ENCODE peak calls at places on chromosomes 4 and X, in five cellular contexts. U, V, L, K and M are unnamed samples.

GRCh38 chr4:48578132-48578964 is 88.3 kb downstream of the ZAR1 start:
- DNase-seq in U (peak; percentile 68), V (peak; percentile 71), L (peak; percentile 55), K (peak; percentile 82), M (peak; percentile 25)

GRCh38 chr4:34850983-34851382 is 1393.3 kb downstream of the ARAP2 start:
- DNase-seq in U (no peak), V (no peak), L (no peak), K (no peak), M (no peak)

GRCh38 chrX:15737188-15737956 is 698 bp upstream of the CA5B start:
- DNase-seq in U (no peak), V (no peak), L (no peak), K (peak; percentile 14), M (no peak)

GRCh38 chr4:88737304-88738015 is 39.8 kb upstream of the NAP1L5 start:
- DNase-seq in U (peak; percentile 40), V (peak; percentile 77), L (no peak), K (peak; percentile 30), M (peak; percentile 50)

GRCh38 chrX:2577844-2578444 is 77.2 kb upstream of the DHRSX start:
- DNase-seq in U (no peak), V (no peak), L (no peak), K (no peak), M (no peak)

GRCh38 chr4:79650794-79651431 is 242.9 kb upstream of the GK2 start:
- DNase-seq in U (no peak), V (no peak), L (no peak), K (no peak), M (no peak)

GRCh38 chrX:12554206-12554605 is 237.0 kb upstream of the PRPS2 start:
- DNase-seq in U (no peak), V (no peak), L (no peak), K (no peak), M (no peak)

GRCh38 chr4:59583845-59584568 is 1616.1 kb upstream of the ADGRL3 start:
- DNase-seq in U (no peak), V (no peak), L (no peak), K (no peak), M (no peak)

GRCh38 chr4:42906906-42907774 is 14.6 kb downstream of the GRXCR1 start:
- DNase-seq in U (peak; percentile 43), V (peak; percentile 37), L (no peak), K (no peak), M (no peak)

GRCh38 chr4:159496248-159496647 is 393.4 kb downstream of the RAPGEF2 start:
- DNase-seq in U (no peak), V (no peak), L (no peak), K (no peak), M (no peak)

GRCh38 chrX:109344666-109345065 is 137.2 kb downstream of the GUCY2F start:
- DNase-seq in U (no peak), V (no peak), L (no peak), K (no peak), M (no peak)

GRCh38 chr4:153346563-153346962 is 2.1 kb downstream of the MND1 start:
- DNase-seq in U (no peak), V (no peak), L (no peak), K (no peak), M (no peak)
- TF ChIP-seq CTCF in U (no peak), V (no peak), L (no peak), K (no peak), M (peak; percentile 20)

DNA sequence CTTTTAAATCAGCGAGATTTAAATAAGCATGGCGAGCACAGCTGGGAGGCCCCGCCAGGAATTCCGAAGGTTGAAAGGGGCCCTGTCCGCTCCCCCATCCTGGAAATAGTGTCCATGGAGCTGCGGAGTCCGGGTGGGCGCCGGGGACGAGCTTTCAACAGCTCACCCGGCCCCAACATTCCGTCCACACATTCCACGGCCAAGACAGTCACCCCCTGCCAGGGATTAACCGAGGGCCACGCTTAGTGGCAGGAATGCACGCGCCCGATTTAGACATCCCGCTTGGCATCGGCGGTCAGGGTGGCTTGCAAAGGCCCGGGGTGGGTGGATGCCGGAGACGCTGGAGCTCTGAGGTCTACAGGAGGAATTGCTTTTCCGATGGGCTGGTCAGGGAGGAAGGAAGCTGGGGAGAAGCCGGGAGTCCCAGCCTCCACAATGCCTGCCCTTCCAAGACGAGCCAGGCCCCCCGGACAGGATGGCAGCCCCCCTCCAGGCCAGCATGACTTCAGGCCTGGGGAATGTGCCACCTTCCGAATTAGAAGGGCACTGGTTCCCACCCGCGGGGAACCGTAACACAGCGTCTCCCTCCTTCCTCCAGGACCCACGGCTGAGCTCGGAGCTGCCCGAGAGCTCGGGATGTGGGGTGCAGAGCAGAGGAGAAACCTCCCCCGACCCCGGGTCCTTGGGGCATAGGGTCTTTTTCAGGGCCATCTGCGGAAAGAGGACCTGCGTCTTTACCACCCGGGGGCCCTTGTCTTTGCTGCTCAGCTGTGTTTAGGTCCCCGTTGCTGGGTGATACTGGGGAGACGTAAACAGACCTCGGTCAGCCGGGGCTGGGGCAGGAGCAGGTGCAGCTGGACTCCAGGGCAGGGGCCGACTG is 26.9 kb upstream of the PPP2R3B start:
- DNase-seq in U (no peak), V (no peak), L (peak; percentile 20), K (no peak), M (no peak)
- TF ChIP-seq CTCF in U (no peak), V (no peak), L (no peak), K (no peak), M (no peak)

DNA sequence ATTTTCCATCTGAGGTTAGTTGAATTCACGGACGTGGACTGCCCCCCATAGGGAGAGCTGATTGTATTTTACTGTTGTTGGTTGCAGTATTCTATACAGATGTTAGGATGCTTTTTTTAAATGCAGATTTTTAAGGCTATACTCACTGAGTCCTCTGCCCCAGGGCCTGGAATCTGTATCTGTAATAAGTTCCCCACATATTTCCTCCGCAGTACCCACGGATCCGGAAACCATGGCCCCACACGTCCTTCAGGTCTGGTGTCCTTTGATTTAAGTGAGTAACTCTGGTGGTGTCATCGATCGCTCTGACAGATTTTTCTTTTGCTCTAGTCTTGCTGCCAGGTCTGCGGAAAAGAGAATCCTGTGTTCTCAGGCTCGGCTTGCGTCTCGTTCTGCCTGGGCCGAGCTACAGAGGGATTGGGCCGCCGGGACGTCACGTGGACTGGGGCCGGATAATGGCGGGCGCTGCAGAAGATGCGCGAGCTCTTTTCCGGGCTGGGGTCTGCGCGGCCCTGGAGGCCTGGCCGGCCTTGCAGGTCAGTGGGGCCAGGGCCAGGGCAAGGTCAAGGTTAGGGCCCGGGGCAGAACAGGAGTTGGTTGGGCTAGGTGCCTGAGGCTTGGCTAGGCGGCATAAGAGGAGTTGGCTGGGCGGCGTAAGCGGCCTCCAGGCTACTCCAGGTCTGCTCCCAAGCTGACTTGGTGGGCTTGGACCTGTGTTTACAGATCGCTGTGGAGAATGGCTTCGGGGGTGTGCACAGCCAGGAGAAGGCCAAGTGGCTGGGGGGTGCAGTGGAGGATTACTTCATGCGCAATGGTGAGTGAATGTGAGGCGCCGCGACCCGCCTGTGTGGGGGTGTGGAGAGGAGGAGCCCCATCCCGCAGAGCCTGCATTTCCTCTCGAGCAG is at the start of gene TSR2:
- DNase-seq in U (peak; percentile 87), V (peak; percentile 77), L (peak; percentile 59), K (peak; percentile 87), M (peak; percentile 74)
- TF ChIP-seq CTCF in U (peak; percentile 18), V (no peak), L (peak; percentile 46), K (peak; percentile 54), M (no peak)

DNA sequence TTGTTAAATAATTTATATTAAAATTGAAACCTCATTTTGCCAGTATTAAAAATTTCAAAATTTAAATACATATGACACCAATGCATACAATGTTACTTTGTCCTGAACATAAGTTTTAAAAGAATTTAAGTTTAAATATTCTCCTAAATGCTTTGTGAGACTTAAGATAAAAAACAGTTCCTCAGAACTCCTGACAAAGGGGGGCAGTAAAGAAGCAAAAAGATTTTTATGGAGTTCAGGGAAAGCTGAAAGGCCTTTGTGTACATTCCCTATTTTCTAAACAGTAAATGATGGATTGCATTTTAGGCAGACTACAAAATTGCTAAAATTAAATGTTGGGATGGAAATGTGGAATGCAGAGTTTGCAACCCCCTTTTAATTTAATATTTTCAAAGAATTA is 81.8 kb downstream of the SNCA start:
- DNase-seq in U (no peak), V (no peak), L (no peak), K (no peak), M (no peak)
- TF ChIP-seq CTCF in U (no peak), V (no peak), L (peak; percentile 39), K (no peak), M (no peak)

GRCh38 chr4:163191999-163192398 is 25.3 kb upstream of the NAF1 start:
- DNase-seq in U (no peak), V (no peak), L (no peak), K (no peak), M (no peak)
- TF ChIP-seq CTCF in U (no peak), V (no peak), L (no peak), K (peak; percentile 3), M (no peak)

GRCh38 chrX:24838624-24839023 is 144.9 kb downstream of the POLA1 start:
- DNase-seq in U (no peak), V (peak; percentile 7), L (peak; percentile 27), K (peak; percentile 52), M (peak; percentile 7)
- TF ChIP-seq CTCF in U (peak; percentile 32), V (peak; percentile 32), L (peak; percentile 86), K (peak; percentile 89), M (peak; percentile 64)

GRCh38 chrX:44904542-44905115 is 31.6 kb downstream of the KDM6A start:
- DNase-seq in U (no peak), V (no peak), L (no peak), K (no peak), M (no peak)
- TF ChIP-seq CTCF in U (no peak), V (no peak), L (no peak), K (no peak), M (no peak)

GRCh38 chrX:38335382-38335781 is 8.1 kb upstream of the RPGR start:
- DNase-seq in U (no peak), V (no peak), L (no peak), K (no peak), M (no peak)
- TF ChIP-seq CTCF in U (peak; percentile 28), V (no peak), L (no peak), K (peak; percentile 34), M (no peak)